ENCODE peak calls at places on chromosomes 13 and 19, in four cellular contexts. W is AG20443; R is CD4-positive, alpha-beta T cell; X is T-helper 9 cell. U is an unnamed sample.

GRCh38 chr19:35045667-35046300 is 4.3 kb downstream of the HPN start:
- DNase-seq in X (no peak), W (peak; percentile 78), R (peak; percentile 33), U (no peak)

GRCh38 chr13:28047784-28048388 is 52.5 kb downstream of the FLT3 start:
- DNase-seq in X (no peak), R (no peak), W (no peak), U (no peak)

GRCh38 chr13:84400711-84401110 is 518.4 kb upstream of the SLITRK1 start:
- DNase-seq in R (no peak), W (peak; percentile 8), X (no peak), U (no peak)

GRCh38 chr19:53192771-53193533 is at the start of gene ZNF665:
- DNase-seq in X (peak; percentile 56), W (peak; percentile 95), R (peak; percentile 82), U (no peak)

GRCh38 chr19:54421169-54421516 is 5.9 kb downstream of the TTYH1 start:
- DNase-seq in W (no peak), R (no peak), X (no peak), U (no peak)

GRCh38 chr19:28885965-28886364 is 327.0 kb downstream of the UQCRFS1 start:
- DNase-seq in R (no peak), X (no peak), W (no peak), U (no peak)

GRCh38 chr19:367561-367960 is 23.0 kb upstream of the MIER2 start:
- DNase-seq in R (no peak), X (no peak), W (no peak), U (no peak)

GRCh38 chr13:107669356-107669755 is 546.0 kb downstream of the LIG4 start:
- DNase-seq in X (no peak), W (no peak), R (no peak), U (no peak)

GRCh38 chr13:112931028-112931934 is 37.7 kb upstream of the MCF2L start:
- DNase-seq in W (peak; percentile 87), X (no peak), R (no peak), U (peak; percentile 58)

GRCh38 chr13:36766295-36766694 is 52.7 kb upstream of the RFXAP start:
- DNase-seq in W (no peak), R (no peak), X (no peak), U (no peak)

GRCh38 chr13:113125506-113126264 is 3.1 kb downstream of the F10 start:
- DNase-seq in X (no peak), W (no peak), R (no peak), U (no peak)

GRCh38 chr13:106083620-106084350 is 451.7 kb downstream of the EFNB2 start:
- DNase-seq in W (peak; percentile 56), R (no peak), X (no peak), U (no peak)

GRCh38 chr19:898663-899062 is 5.4 kb downstream of the RNU6-9 start:
- DNase-seq in W (no peak), R (peak; percentile 65), X (no peak), U (no peak)

GRCh38 chr13:26619321-26619720 is 61.8 kb downstream of the WASF3 start:
- DNase-seq in X (no peak), W (peak; percentile 76), R (no peak), U (no peak)

GRCh38 chr19:45772130-45772880 is 3.3 kb upstream of the SIX5 start:
- DNase-seq in X (no peak), R (no peak), W (no peak), U (no peak)

GRCh38 chr13:86563308-86563707 is 764.1 kb upstream of the SLITRK6 start:
- DNase-seq in W (peak; percentile 5), X (no peak), R (no peak), U (no peak)

GRCh38 chr13:94825507-94825906 is 113.2 kb upstream of the SOX21 start:
- DNase-seq in W (no peak), X (no peak), R (no peak), U (no peak)

GRCh38 chr19:1469936-1470863 is 8.8 kb downstream of the C19orf25 start:
- DNase-seq in R (peak; percentile 65), W (peak; percentile 70), X (peak; percentile 57), U (peak; percentile 9)

GRCh38 chr19:36125557-36125956 is 10.3 kb downstream of the TBCB start:
- DNase-seq in R (no peak), W (no peak), X (no peak), U (no peak)

GRCh38 chr13:100131863-100132574 is 43.1 kb downstream of the PCCA start:
- DNase-seq in R (no peak), W (peak; percentile 83), X (no peak), U (no peak)

GRCh38 chr13:99731747-99732146 is 230.5 kb downstream of the TM9SF2 start:
- DNase-seq in R (no peak), W (no peak), X (no peak), U (no peak)

GRCh38 chr13:33106656-33107402 is 90.6 kb downstream of the KL start:
- DNase-seq in W (no peak), R (no peak), X (no peak), U (no peak)

GRCh38 chr13:99275093-99275469 is 16.9 kb upstream of the GPR18 start:
- DNase-seq in X (no peak), R (peak; percentile 34), W (peak; percentile 55), U (no peak)

GRCh38 chr19:55632463-55632834 is 8.1 kb upstream of the ZNF784 start:
- DNase-seq in X (peak; percentile 88), W (peak; percentile 69), R (peak; percentile 91), U (peak; percentile 66)

GRCh38 chr19:23916991-23917390 is 2.3 kb downstream of the ZNF726 start:
- DNase-seq in R (no peak), W (no peak), X (no peak), U (no peak)

U was measured in NCI-H2081 treated with DMSO at 0.1 percent for 48 hours.